ENCODE peak calls at places on chromosomes 16 and 17, in six cellular contexts. One of them, this sample, is unnamed.

GRCh38 chr17:8151641-8152111 is 528 bp downstream of the PER1 start:
- DNase-seq in stimulated activated CD4-positive, alpha-beta T cell treated with anti-CD3 and anti-CD28 coated beads, Interleukin-1b, Interleukin-23, amount 100 ng/mL, for 1 hour: no peak
- DNase-seq in stomach: peak
- DNase-seq in NCI-H345: peak
- DNase-seq in stimulated activated CD8-positive, alpha-beta memory T cell treated with anti-CD3 and anti-CD28 coated beads, Interleukin-12 subunit alpha, Interleukin-12 subunit beta, amount 100 ng/mL, for 4 hours: no peak
- DNase-seq in T-cell: no peak
- DNase-seq in this sample: peak

GRCh38 chr17:72366626-72367025 is 245.8 kb downstream of the SOX9 start:
- DNase-seq in T-cell: no peak
- DNase-seq in stomach: no peak
- DNase-seq in stimulated activated CD4-positive, alpha-beta T cell treated with anti-CD3 and anti-CD28 coated beads, Interleukin-1b, Interleukin-23, amount 100 ng/mL, for 1 hour: no peak
- DNase-seq in NCI-H345: no peak
- DNase-seq in stimulated activated CD8-positive, alpha-beta memory T cell treated with anti-CD3 and anti-CD28 coated beads, Interleukin-12 subunit alpha, Interleukin-12 subunit beta, amount 100 ng/mL, for 4 hours: no peak
- DNase-seq in this sample: no peak

GRCh38 chr17:46122486-46122871 is 70.8 kb downstream of the KANSL1 start:
- DNase-seq in stimulated activated CD8-positive, alpha-beta memory T cell treated with anti-CD3 and anti-CD28 coated beads, Interleukin-12 subunit alpha, Interleukin-12 subunit beta, amount 100 ng/mL, for 4 hours: no peak
- DNase-seq in stomach: no peak
- DNase-seq in NCI-H345: no peak
- DNase-seq in T-cell: no peak
- DNase-seq in stimulated activated CD4-positive, alpha-beta T cell treated with anti-CD3 and anti-CD28 coated beads, Interleukin-1b, Interleukin-23, amount 100 ng/mL, for 1 hour: no peak
- DNase-seq in this sample: no peak

GRCh38 chr16:72530434-72530833 is 358.5 kb upstream of the PMFBP1 start:
- DNase-seq in stomach: no peak
- DNase-seq in stimulated activated CD4-positive, alpha-beta T cell treated with anti-CD3 and anti-CD28 coated beads, Interleukin-1b, Interleukin-23, amount 100 ng/mL, for 1 hour: no peak
- DNase-seq in T-cell: no peak
- DNase-seq in stimulated activated CD8-positive, alpha-beta memory T cell treated with anti-CD3 and anti-CD28 coated beads, Interleukin-12 subunit alpha, Interleukin-12 subunit beta, amount 100 ng/mL, for 4 hours: no peak
- DNase-seq in NCI-H345: no peak
- DNase-seq in this sample: no peak

GRCh38 chr17:30600830-30601494 is 123.8 kb downstream of the GOSR1 start:
- DNase-seq in stimulated activated CD8-positive, alpha-beta memory T cell treated with anti-CD3 and anti-CD28 coated beads, Interleukin-12 subunit alpha, Interleukin-12 subunit beta, amount 100 ng/mL, for 4 hours: no peak
- DNase-seq in stomach: no peak
- DNase-seq in NCI-H345: peak
- DNase-seq in T-cell: peak
- DNase-seq in stimulated activated CD4-positive, alpha-beta T cell treated with anti-CD3 and anti-CD28 coated beads, Interleukin-1b, Interleukin-23, amount 100 ng/mL, for 1 hour: no peak
- DNase-seq in this sample: no peak

GRCh38 chr16:66427871-66428681 is 981 bp downstream of the BEAN1 start:
- DNase-seq in T-cell: no peak
- DNase-seq in stimulated activated CD8-positive, alpha-beta memory T cell treated with anti-CD3 and anti-CD28 coated beads, Interleukin-12 subunit alpha, Interleukin-12 subunit beta, amount 100 ng/mL, for 4 hours: no peak
- DNase-seq in stimulated activated CD4-positive, alpha-beta T cell treated with anti-CD3 and anti-CD28 coated beads, Interleukin-1b, Interleukin-23, amount 100 ng/mL, for 1 hour: no peak
- DNase-seq in stomach: no peak
- DNase-seq in NCI-H345: no peak
- DNase-seq in this sample: no peak

GRCh38 chr17:19017401-19017800 is 12.8 kb upstream of the FAM83G start:
- DNase-seq in stimulated activated CD4-positive, alpha-beta T cell treated with anti-CD3 and anti-CD28 coated beads, Interleukin-1b, Interleukin-23, amount 100 ng/mL, for 1 hour: no peak
- DNase-seq in stomach: no peak
- DNase-seq in T-cell: no peak
- DNase-seq in stimulated activated CD8-positive, alpha-beta memory T cell treated with anti-CD3 and anti-CD28 coated beads, Interleukin-12 subunit alpha, Interleukin-12 subunit beta, amount 100 ng/mL, for 4 hours: no peak
- DNase-seq in NCI-H345: no peak
- DNase-seq in this sample: no peak

GRCh38 chr16:57751539-57752202 is 16.1 kb downstream of the KATNB1 start:
- DNase-seq in stimulated activated CD8-positive, alpha-beta memory T cell treated with anti-CD3 and anti-CD28 coated beads, Interleukin-12 subunit alpha, Interleukin-12 subunit beta, amount 100 ng/mL, for 4 hours: no peak
- DNase-seq in T-cell: no peak
- DNase-seq in stimulated activated CD4-positive, alpha-beta T cell treated with anti-CD3 and anti-CD28 coated beads, Interleukin-1b, Interleukin-23, amount 100 ng/mL, for 1 hour: no peak
- DNase-seq in NCI-H345: no peak
- DNase-seq in stomach: no peak
- DNase-seq in this sample: no peak

GRCh38 chr16:71883849-71884638 is at the start of gene ZNF821:
- DNase-seq in stomach: peak
- DNase-seq in T-cell: peak
- DNase-seq in stimulated activated CD8-positive, alpha-beta memory T cell treated with anti-CD3 and anti-CD28 coated beads, Interleukin-12 subunit alpha, Interleukin-12 subunit beta, amount 100 ng/mL, for 4 hours: peak
- DNase-seq in NCI-H345: peak
- DNase-seq in stimulated activated CD4-positive, alpha-beta T cell treated with anti-CD3 and anti-CD28 coated beads, Interleukin-1b, Interleukin-23, amount 100 ng/mL, for 1 hour: peak
- DNase-seq in this sample: peak

GRCh38 chr17:17164156-17164555 is 42.0 kb downstream of the PLD6 start:
- DNase-seq in stomach: no peak
- DNase-seq in NCI-H345: no peak
- DNase-seq in stimulated activated CD4-positive, alpha-beta T cell treated with anti-CD3 and anti-CD28 coated beads, Interleukin-1b, Interleukin-23, amount 100 ng/mL, for 1 hour: no peak
- DNase-seq in T-cell: no peak
- DNase-seq in stimulated activated CD8-positive, alpha-beta memory T cell treated with anti-CD3 and anti-CD28 coated beads, Interleukin-12 subunit alpha, Interleukin-12 subunit beta, amount 100 ng/mL, for 4 hours: no peak
- DNase-seq in this sample: no peak

GRCh38 chr17:7403043-7403901 is 625 bp downstream of the TMEM256 start:
- DNase-seq in NCI-H345: peak
- DNase-seq in stimulated activated CD8-positive, alpha-beta memory T cell treated with anti-CD3 and anti-CD28 coated beads, Interleukin-12 subunit alpha, Interleukin-12 subunit beta, amount 100 ng/mL, for 4 hours: peak
- DNase-seq in T-cell: peak
- DNase-seq in stomach: peak
- DNase-seq in stimulated activated CD4-positive, alpha-beta T cell treated with anti-CD3 and anti-CD28 coated beads, Interleukin-1b, Interleukin-23, amount 100 ng/mL, for 1 hour: no peak
- DNase-seq in this sample: peak

GRCh38 chr17:82559779-82560642 is 40.5 kb downstream of the FOXK2 start:
- DNase-seq in stimulated activated CD4-positive, alpha-beta T cell treated with anti-CD3 and anti-CD28 coated beads, Interleukin-1b, Interleukin-23, amount 100 ng/mL, for 1 hour: no peak
- DNase-seq in T-cell: no peak
- DNase-seq in stomach: no peak
- DNase-seq in NCI-H345: no peak
- DNase-seq in stimulated activated CD8-positive, alpha-beta memory T cell treated with anti-CD3 and anti-CD28 coated beads, Interleukin-12 subunit alpha, Interleukin-12 subunit beta, amount 100 ng/mL, for 4 hours: no peak
- DNase-seq in this sample: no peak

GRCh38 chr16:25317732-25318316 is 60.2 kb upstream of the ZKSCAN2 start:
- DNase-seq in stimulated activated CD4-positive, alpha-beta T cell treated with anti-CD3 and anti-CD28 coated beads, Interleukin-1b, Interleukin-23, amount 100 ng/mL, for 1 hour: no peak
- DNase-seq in stomach: no peak
- DNase-seq in NCI-H345: no peak
- DNase-seq in T-cell: no peak
- DNase-seq in stimulated activated CD8-positive, alpha-beta memory T cell treated with anti-CD3 and anti-CD28 coated beads, Interleukin-12 subunit alpha, Interleukin-12 subunit beta, amount 100 ng/mL, for 4 hours: no peak
- DNase-seq in this sample: no peak

GRCh38 chr17:9329251-9329921 is 246.2 kb downstream of the STX8 start:
- DNase-seq in stimulated activated CD4-positive, alpha-beta T cell treated with anti-CD3 and anti-CD28 coated beads, Interleukin-1b, Interleukin-23, amount 100 ng/mL, for 1 hour: no peak
- DNase-seq in stimulated activated CD8-positive, alpha-beta memory T cell treated with anti-CD3 and anti-CD28 coated beads, Interleukin-12 subunit alpha, Interleukin-12 subunit beta, amount 100 ng/mL, for 4 hours: no peak
- DNase-seq in stomach: no peak
- DNase-seq in NCI-H345: no peak
- DNase-seq in T-cell: no peak
- DNase-seq in this sample: no peak

GRCh38 chr16:77211880-77212735 is 12.9 kb downstream of the SYCE1L start:
- DNase-seq in NCI-H345: peak
- DNase-seq in stimulated activated CD8-positive, alpha-beta memory T cell treated with anti-CD3 and anti-CD28 coated beads, Interleukin-12 subunit alpha, Interleukin-12 subunit beta, amount 100 ng/mL, for 4 hours: peak
- DNase-seq in stomach: peak
- DNase-seq in stimulated activated CD4-positive, alpha-beta T cell treated with anti-CD3 and anti-CD28 coated beads, Interleukin-1b, Interleukin-23, amount 100 ng/mL, for 1 hour: peak
- DNase-seq in T-cell: peak
- DNase-seq in this sample: no peak

This sample was measured in sigmoid colon.